ENCODE peak calls at places on chromosomes 6 and 20, in four cellular contexts. S is CD8-positive, alpha-beta T cell; V is GM12865; F is stomach. R is an unnamed sample.

GRCh38 chr20:10705801-10706459 is 32.1 kb upstream of the JAG1 start:
- DNase-seq in S (no peak), V (no peak), F (peak), R (no peak)

GRCh38 chr6:144939926-144940325 is 654.8 kb downstream of the UTRN start:
- DNase-seq in S (no peak), V (no peak), F (no peak), R (no peak)

GRCh38 chr20:61488030-61488429 is 236.0 kb downstream of the CDH4 start:
- DNase-seq in S (no peak), V (no peak), F (no peak), R (no peak)

GRCh38 chr20:4812216-4812615 is 90.5 kb downstream of the PRND start:
- DNase-seq in S (no peak), V (no peak), F (no peak), R (no peak)

GRCh38 chr6:36109092-36109491 is 21.2 kb upstream of the MAPK13 start:
- DNase-seq in S (no peak), V (no peak), F (no peak), R (no peak)

GRCh38 chr6:136012198-136012884 is 160.8 kb downstream of the PDE7B start:
- DNase-seq in S (no peak), V (no peak), F (no peak), R (no peak)

GRCh38 chr20:44495802-44496481 is 20.3 kb downstream of the TTPAL start:
- DNase-seq in S (no peak), V (peak), F (no peak), R (no peak)

GRCh38 chr6:85354761-85355618 is 94.9 kb upstream of the NT5E start:
- DNase-seq in S (peak), V (peak), F (peak), R (peak)

GRCh38 chr6:10412948-10413849 is 1.7 kb downstream of the TFAP2A start:
- DNase-seq in S (no peak), V (peak), F (peak), R (no peak)

GRCh38 chr6:85126448-85127178 is 323.3 kb upstream of the NT5E start:
- DNase-seq in S (no peak), V (peak), F (no peak), R (no peak)

GRCh38 chr20:42366626-42367025 is 748.4 kb upstream of the CHD6 start:
- DNase-seq in S (no peak), V (peak), F (no peak), R (no peak)

GRCh38 chr6:101114703-101115102 is 233.6 kb upstream of the ASCC3 start:
- DNase-seq in S (no peak), V (peak), F (no peak), R (no peak)

GRCh38 chr6:31621320-31621939 is 915 bp downstream of the PRRC2A start:
- DNase-seq in S (no peak), V (no peak), F (no peak), R (no peak)

GRCh38 chr6:112018619-112019416 is 35.1 kb upstream of the CCN6 start:
- DNase-seq in S (no peak), V (no peak), F (peak), R (no peak)

GRCh38 chr6:137707590-137708360 is 159.3 kb upstream of the TNFAIP3 start:
- DNase-seq in S (peak), V (peak), F (peak), R (no peak)

GRCh38 chr20:24656391-24656790 is 187.0 kb downstream of the SYNDIG1 start:
- DNase-seq in S (no peak), V (no peak), F (no peak), R (no peak)

GRCh38 chr6:17768388-17768787 is 61.7 kb upstream of the NUP153 start:
- DNase-seq in S (no peak), V (no peak), F (no peak), R (no peak)

GRCh38 chr6:35804996-35805736 is at the start of gene LHFPL5:
- DNase-seq in S (peak), V (peak), F (peak), R (peak)

GRCh38 chr6:19834858-19835257 is 2.3 kb upstream of the ID4 start:
- DNase-seq in S (no peak), V (no peak), F (no peak), R (no peak)

GRCh38 chr20:49712918-49713778 is 530 bp downstream of the B4GALT5 start:
- DNase-seq in S (no peak), V (peak), F (peak), R (peak)

GRCh38 chr6:113936093-113936934 is 34.6 kb downstream of the HDAC2 start:
- DNase-seq in S (no peak), V (peak), F (no peak), R (no peak)

GRCh38 chr6:110615723-110616122 is 139.3 kb upstream of the SLC22A16 start:
- DNase-seq in S (no peak), V (no peak), F (no peak), R (no peak)

GRCh38 chr6:47698342-47698787 is at the start of gene ADGRF4:
- DNase-seq in S (no peak), V (peak), F (no peak), R (no peak)

GRCh38 chr6:55182016-55182650 is 7.8 kb downstream of the HCRTR2 start:
- DNase-seq in S (no peak), V (peak), F (no peak), R (no peak)

GRCh38 chr20:32535953-32536823 is 48.9 kb downstream of the NOL4L start:
- DNase-seq in S (peak), V (peak), F (peak), R (peak)

GRCh38 chr6:15457121-15457646 is 205.6 kb downstream of the DTNBP1 start:
- DNase-seq in S (no peak), V (no peak), F (no peak), R (no peak)

GRCh38 chr6:11921017-11921438 is 91.1 kb upstream of the HIVEP1 start:
- DNase-seq in S (no peak), V (no peak), F (peak), R (no peak)

GRCh38 chr6:22328499-22328898 is 31.7 kb upstream of the PRL start:
- DNase-seq in S (no peak), V (no peak), F (no peak), R (no peak)

GRCh38 chr6:69894578-69895347 is 28.4 kb downstream of the COL19A1 start:
- DNase-seq in S (no peak), V (peak), F (no peak), R (no peak)

GRCh38 chr6:27091661-27092315 is 155.7 kb upstream of the PRSS16 start:
- DNase-seq in S (no peak), V (peak), F (no peak), R (no peak)

GRCh38 chr6:23441813-23442212 is 684.2 kb upstream of the NRSN1 start:
- DNase-seq in S (no peak), V (no peak), F (no peak), R (no peak)

GRCh38 chr6:23445157-23445710 is 680.8 kb upstream of the NRSN1 start:
- DNase-seq in S (no peak), V (no peak), F (no peak), R (no peak)

DNA sequence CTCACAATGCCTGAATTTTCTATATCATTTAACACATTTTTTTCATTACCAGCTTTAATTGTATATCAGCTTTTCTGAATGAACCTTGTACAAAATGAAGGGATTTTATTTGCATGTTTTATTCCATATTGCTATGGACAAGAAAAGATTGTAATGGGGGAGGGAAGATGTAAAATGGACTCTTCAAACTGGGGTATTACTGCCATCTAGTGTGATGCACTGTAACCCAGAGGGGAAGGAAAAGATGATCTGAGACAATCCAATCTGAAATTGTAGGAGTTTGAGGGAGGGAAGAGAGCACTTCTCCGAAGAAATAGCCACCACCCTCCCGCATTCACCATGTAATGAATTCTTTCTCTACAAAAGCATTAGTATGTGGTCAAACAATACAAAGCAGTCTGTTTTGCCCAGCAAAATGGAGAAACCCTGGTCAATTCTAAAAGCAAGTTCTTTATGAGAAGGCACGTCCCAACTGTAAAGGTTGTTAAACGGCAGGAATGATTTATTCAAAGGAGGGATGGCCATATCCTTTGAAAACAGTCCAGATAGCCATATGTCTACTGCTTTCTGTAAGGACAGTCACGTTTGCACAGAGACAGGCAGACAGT is 679.5 kb upstream of the NRSN1 start:
- DNase-seq in S (no peak), V (peak), F (no peak), R (no peak)
- TF ChIP-seq CTCF in S (no peak), V (peak), F (no peak), R (no peak)

GRCh38 chr6:12939314-12939713 is 222.7 kb downstream of the PHACTR1 start:
- DNase-seq in S (no peak), V (no peak), F (no peak), R (no peak)
- TF ChIP-seq CTCF in S (no peak), V (no peak), F (no peak), R (no peak)

DNA sequence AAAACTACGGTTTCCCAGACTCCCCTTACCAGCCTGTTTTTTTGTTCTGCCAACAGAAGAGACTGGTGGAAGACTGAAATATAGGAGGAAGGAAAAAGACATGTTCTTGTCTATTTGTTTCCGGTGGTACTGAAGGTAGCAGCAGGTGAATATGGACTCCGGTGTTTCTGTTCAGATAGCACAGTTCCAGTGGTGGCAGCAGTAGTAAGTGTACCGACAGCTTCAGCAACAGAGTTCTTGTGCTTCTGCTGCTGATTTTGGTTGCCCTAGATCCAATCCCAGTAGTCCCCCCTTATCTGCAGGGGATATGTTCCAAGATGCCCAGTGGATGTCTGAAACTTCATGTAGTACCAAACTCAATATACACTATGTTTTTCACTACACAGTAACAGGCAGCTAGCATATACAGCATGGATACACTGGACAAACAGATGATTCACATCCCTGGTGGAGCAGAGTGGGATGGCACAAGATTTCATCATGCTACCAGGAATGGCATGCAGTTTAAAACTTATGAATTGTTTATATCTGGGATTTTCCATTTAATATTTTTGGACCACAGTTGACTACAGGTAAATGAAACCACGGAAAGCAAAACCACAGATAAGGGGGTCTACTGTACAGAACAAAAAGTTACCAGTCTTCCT is 301.8 kb downstream of the BTBD9 start:
- DNase-seq in S (no peak), V (no peak), F (no peak), R (no peak)
- TF ChIP-seq CTCF in S (no peak), V (no peak), F (no peak), R (peak)

DNA sequence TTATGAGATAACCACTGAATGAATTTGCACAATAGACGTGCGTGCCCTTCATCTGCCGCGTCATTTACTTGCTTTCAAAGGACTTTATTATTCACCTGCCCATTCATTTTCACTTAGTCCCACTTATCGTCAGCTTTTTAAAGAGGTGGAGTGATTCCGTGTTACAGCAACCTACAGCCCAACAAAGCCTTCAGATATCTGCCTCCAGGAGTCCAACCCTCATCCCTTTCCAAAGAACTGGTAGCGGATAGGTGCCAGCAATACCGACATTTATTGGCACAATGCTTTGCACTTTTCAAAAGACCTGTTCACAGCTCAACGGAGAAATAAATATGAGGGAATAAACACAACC is 761 bp upstream of the MTRF1L start:
- DNase-seq in S (no peak), V (no peak), F (no peak), R (no peak)
- TF ChIP-seq CTCF in S (no peak), V (no peak), F (no peak), R (no peak)

DNA sequence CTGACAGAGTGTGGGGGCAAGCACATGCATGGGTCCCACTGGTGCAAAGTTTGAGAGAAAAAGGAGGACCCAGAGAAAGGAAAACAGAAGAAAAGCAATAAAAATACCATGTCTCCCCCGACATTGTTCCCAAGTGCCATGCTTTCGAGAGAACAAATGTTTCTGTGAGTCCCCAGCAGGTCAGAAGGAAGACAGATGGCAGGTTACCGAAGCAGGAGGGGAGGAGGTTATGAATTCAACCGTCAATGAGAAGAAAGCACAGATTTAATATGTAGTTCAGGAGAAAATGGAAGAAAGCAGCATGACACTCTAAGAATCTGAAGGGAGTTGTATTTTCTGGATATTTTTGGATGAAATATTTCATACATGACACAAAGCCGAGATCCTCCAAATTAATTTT is 72.9 kb upstream of the TSHZ2 start:
- DNase-seq in S (no peak), V (no peak), F (no peak), R (no peak)
- TF ChIP-seq CTCF in S (no peak), V (no peak), F (no peak), R (no peak)

DNA sequence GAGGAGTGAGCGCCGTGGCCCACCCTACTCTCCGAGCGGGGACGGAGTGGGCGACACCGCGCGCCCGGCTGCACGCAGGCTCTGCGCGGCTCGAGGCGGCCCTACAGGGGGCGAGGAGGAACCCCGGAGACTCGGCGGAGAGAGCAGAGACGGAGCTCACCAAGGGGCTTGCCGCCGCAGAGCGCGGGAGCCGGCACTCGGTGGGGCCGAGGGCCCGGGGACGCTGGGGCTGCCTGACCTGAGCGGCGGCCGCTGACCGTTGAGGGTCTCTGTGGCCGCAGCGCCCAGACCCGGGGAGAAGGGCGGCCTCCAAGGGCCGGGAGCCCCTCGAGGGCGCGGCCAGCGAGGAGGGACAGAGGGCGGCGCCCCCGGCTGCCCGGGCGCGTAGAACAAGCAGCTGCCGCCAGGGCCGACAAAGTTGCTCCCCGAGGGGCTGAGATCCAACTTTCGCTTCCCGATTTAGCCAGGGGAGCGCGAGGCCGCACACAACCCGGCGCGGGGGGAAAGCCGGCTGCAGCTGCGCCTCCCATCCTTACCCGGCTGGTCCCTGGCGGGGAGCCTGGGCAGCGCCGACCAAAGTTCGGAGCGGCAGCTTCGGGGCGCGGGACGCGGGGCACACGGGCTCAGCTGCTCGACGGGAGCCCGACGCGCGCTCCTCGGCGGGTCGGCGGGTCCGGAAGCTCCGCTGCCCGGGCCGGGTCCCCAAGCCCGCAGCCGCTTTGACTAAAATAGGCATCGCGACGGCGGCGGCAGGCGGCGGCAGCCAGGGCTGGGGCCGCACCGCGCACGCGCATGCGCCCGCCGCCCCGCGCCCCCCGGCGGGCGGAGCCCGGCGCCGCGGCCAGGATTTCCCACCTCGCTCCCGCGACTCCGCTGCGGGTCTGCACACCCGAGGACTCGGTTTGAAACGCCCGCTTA is 43.1 kb downstream of the POPDC3 start:
- DNase-seq in S (no peak), V (peak), F (peak), R (peak)
- TF ChIP-seq CTCF in S (no peak), V (no peak), F (no peak), R (peak)